ENCODE peak calls at places on chromosomes 2 and 18, in five cellular contexts. W, A, O, F and N are unnamed samples.

GRCh38 chr2:45984896-45985488 is 312.2 kb upstream of the EPAS1 start:
- DNase-seq in W (no peak), A (no peak), O (peak; percentile 20), F (no peak), N (no peak)

GRCh38 chr2:200662727-200663126 is 76.9 kb downstream of the AOX1 start:
- DNase-seq in W (no peak), A (no peak), O (no peak), F (no peak), N (no peak)

GRCh38 chr2:112566104-112566503 is 18.3 kb upstream of the CHCHD5 start:
- DNase-seq in W (no peak), A (no peak), O (no peak), F (no peak), N (no peak)

GRCh38 chr2:200507179-200507578 is 2.7 kb downstream of the KCTD18 start:
- DNase-seq in W (no peak), A (no peak), O (no peak), F (no peak), N (no peak)

GRCh38 chr2:19540739-19541503 is 182.5 kb upstream of the OSR1 start:
- DNase-seq in W (no peak), A (no peak), O (no peak), F (no peak), N (no peak)

GRCh38 chr2:158179660-158180059 is 78.0 kb downstream of the UPP2 start:
- DNase-seq in W (no peak), A (no peak), O (no peak), F (no peak), N (no peak)

GRCh38 chr2:159614534-159615186 is 1.7 kb downstream of the BAZ2B start:
- DNase-seq in W (no peak), A (no peak), O (no peak), F (no peak), N (no peak)

GRCh38 chr2:120471166-120471565 is 125.2 kb downstream of the INHBB start:
- DNase-seq in W (no peak), A (no peak), O (no peak), F (no peak), N (no peak)

GRCh38 chr18:38077219-38077618 is 511.6 kb upstream of the CELF4 start:
- DNase-seq in W (no peak), A (no peak), O (no peak), F (no peak), N (no peak)

GRCh38 chr2:178478442-178479274 is at the start of gene FKBP7:
- DNase-seq in W (peak; percentile 86), A (peak; percentile 80), O (peak; percentile 83), F (peak; percentile 72), N (peak; percentile 91)

DNA sequence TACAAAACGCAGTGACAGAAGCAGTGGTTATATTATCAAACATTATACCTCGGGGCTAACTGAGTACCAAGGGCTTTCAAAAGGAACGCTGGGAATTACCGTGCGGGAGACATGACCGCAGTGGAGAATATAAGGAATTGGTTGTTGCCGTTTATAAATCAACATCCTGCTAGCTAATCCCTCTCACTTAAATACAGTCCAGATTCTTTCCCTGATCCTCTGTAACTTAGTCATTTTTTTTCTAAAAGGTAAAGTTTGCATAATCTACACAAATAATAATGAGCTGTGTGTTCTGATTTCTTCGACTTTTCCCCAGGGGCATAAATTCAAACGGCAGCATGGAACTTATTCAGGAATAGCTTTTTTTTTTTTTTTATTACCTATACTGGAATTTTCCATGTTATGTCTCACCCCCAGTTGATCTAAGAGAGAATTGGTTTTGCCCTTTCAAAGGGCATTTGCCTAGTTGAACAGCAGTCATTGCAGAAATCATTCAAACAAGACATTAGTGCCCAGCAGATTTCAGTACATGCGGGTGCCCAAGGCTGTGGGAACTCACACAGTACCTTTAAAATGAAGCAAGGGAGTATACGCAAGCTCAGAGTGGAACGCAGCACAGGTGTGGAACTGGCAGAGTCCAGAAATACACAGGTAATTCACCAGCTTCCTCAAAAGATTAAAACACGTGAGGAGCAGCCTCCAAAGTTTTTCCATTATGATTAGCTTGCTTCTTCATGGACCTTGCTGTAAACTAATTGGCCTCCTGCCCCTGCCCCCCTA is 63.9 kb downstream of the SMIM21 start:
- DNase-seq in W (no peak), A (no peak), O (no peak), F (no peak), N (no peak)
- H3K27ac ChIP-seq in W (no peak overlapping the region), A (no peak overlapping the region), O (no peak overlapping the region), F (no peak overlapping the region), N (no peak overlapping the region)

DNA sequence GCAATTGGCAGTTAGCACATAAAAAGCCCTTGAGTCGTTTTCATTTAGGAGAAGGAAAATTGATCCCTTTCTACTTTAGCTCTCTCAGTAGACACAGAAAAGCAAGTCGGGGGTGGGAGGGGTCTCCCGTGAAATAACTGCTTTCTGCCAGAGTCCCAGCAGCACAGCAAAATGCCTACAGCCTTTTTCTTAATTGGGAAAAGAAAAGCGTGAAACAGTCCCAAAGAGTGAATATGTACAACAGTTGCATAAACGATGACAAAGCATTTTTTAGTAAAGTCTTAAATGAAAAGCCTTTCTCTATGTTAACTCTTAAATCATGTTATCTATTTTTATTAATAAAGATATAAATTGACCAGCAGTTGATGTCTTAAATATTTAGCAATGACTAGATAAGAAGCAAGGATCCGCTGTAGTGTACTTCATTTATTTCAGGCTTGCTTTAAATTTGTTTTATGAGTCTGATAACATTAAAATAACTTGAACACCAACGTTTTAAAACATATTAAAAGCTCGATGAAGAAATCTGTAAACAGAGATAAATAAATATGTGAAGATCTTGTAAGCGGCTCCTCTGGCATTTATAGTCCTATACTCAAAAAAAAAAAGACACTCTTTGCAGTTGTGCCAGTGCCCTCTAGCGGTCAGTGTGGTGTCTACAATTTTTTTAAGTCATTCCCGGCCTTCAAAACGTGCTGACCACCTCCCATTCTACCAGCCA is 42.3 kb upstream of the ATIC start:
- DNase-seq in W (peak; percentile 64), A (peak; percentile 8), O (peak; percentile 56), F (no peak), N (peak; percentile 55)
- H3K4me3 ChIP-seq in W (no peak overlapping the region), A (peak overlapping the region; percentile 10), O (no peak overlapping the region), F (no peak overlapping the region), N (no peak overlapping the region)

DNA sequence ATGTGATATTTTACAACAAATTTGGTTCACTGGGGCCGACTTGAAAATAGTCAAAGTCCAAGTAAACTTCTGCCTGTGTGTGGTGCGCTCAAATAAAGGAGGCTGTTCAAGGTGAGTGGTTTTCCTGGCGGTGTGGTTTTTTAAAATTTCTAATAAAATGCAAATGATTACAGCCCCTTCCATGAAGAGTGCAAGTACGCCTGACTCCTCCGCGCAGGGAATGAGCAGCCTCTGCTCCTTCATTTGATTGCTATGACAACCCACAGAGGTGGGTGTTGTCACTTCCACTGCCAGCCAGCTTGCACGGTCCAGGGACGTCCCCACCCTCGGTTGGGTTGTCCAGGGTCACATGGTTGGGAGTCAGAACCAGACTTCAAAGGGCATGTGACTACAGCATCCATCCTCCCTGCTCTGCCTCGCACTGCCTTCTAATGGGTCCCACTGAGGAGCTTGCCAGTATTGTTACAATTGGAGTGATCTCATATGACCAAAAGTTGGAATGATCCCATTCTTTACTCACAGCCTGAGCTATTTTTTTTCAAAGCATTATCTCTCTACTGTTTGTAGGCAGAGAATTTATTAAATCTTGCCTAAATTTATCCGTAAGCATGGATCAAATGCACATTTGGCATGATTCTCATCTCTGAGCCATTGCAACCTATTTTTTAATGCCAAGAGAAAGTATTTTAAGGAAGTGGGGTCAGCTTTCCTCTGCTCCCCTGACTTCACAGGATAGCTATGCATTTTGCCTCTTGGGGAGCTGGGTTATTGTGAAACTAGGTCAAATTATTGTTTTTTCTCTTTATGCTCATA is 121.3 kb downstream of the AGAP1 start:
- DNase-seq in W (peak; percentile 64), A (peak; percentile 41), O (peak; percentile 36), F (no peak), N (peak; percentile 69)
- H3K27ac ChIP-seq in W (peak overlapping the region; percentile 1), A (peak overlapping the region; percentile 4), O (no peak overlapping the region), F (no peak overlapping the region), N (no peak overlapping the region)

DNA sequence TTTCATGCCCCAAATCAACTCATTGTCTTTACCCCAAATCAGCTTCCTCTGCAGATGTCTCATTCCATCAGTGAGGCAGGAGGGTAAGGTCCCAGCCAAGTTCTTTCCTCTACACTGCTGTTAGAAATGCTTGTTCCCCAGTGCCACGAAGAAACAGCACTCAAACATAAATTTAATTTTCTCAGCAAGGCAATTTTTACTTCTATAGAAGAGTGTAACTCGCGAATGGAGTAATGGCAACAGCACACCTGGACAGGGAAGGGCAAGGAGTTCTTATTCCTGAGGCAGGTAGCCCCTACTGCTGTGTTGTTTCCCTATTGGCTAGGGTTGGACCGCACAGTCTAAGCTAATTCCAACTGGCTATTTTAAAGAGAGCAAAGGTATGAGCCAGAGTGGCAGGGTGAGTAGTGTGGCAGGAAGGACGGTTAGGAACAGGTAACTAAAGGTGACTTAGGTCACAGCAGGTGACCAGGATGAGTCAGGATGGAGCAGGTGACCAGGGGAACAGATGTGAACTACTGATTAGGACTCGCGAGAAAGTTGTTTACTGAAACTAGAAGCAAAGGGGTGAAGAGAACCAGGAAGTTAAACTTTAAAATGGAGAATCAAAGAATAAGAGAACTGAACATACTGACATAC is 12.0 kb upstream of the CEP68 start:
- DNase-seq in W (no peak), A (no peak), O (no peak), F (no peak), N (no peak)
- H3K4me3 ChIP-seq in W (no peak overlapping the region), A (no peak overlapping the region), O (no peak overlapping the region), F (no peak overlapping the region), N (no peak overlapping the region)

GRCh38 chr18:48149020-48149685 is 218.7 kb upstream of the SMAD2 start:
- DNase-seq in W (no peak), A (no peak), O (no peak), F (no peak), N (no peak)

GRCh38 chr18:48153641-48154481 is 223.4 kb upstream of the SMAD2 start:
- DNase-seq in W (no peak), A (no peak), O (no peak), F (no peak), N (no peak)

GRCh38 chr18:48155856-48156255 is 225.4 kb upstream of the SMAD2 start:
- DNase-seq in W (no peak), A (no peak), O (no peak), F (no peak), N (no peak)

GRCh38 chr18:48152549-48152948 is 222.1 kb upstream of the SMAD2 start:
- DNase-seq in W (no peak), A (peak; percentile 16), O (no peak), F (no peak), N (no peak)

DNA sequence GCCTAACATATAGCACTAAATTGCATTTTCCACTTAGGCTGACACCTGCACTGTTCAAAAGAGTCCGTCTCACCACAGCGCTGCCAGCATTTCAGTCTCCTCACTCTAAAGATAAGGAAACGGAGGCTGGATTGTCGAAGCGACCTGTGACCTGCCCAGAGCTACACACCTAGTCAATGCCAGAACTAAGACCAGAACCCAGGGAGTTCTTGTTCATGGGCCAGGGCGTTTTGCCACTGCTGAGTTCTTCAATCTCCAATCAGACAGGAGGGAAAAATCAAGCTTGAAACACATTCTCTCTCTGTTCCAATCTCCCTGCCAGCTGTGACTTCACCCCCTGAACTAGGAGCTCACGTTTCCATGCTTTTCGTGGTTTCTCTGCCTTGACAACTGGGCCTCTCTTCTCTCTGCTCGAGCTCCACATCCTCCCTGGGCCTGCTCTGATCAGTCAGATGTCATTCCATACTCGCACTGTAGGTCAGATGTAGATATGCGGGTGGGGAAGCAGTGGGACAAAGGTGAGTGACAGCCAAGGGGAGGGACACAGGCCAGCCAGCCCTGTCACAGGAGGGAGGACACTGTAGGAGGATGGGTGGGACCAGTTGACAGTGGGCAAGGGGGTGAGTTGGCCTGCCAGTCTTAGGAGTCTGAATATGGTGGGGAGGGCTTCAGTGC is 221.1 kb upstream of the SMAD2 start:
- DNase-seq in W (no peak), A (no peak), O (no peak), F (no peak), N (no peak)
- H3K27ac ChIP-seq in W (no peak overlapping the region), A (no peak overlapping the region), O (no peak overlapping the region), F (no peak overlapping the region), N (no peak overlapping the region)